ENCODE peak calls at places on chromosomes 6 and 20, in nine cellular contexts. W is Kasumi-1, J is NCI-H1105 treated with DMSO at 0.1 percent for 48 hours, C is mesendoderm, X is HuH-7.5, N is astrocyte of the cerebellum, Q is heart left ventricle, V is choroid plexus epithelial cell, Z is tibial artery. H is an unnamed sample.

GRCh38 chr20:46642265-46642942 is 8.9 kb downstream of the SLC13A3 start:
- DNase-seq in Z (no peak), V (no peak), C (no peak), W (no peak), Q (peak), X (no peak), N (no peak), J (no peak), H (no peak)

GRCh38 chr20:64145458-64146300 is 18.6 kb upstream of the MYT1 start:
- DNase-seq in W (no peak), Q (peak), V (no peak), X (no peak), C (peak), N (no peak), J (no peak), Z (no peak), H (peak)

GRCh38 chr6:167781066-167781767 is 45.5 kb upstream of the AFDN start:
- DNase-seq in V (no peak), N (no peak), J (no peak), C (no peak), X (no peak), Q (no peak), Z (no peak), W (no peak), H (peak)

GRCh38 chr20:10307359-10307735 is 88.7 kb downstream of the SNAP25 start:
- DNase-seq in W (no peak), N (no peak), J (no peak), Q (no peak), C (no peak), Z (no peak), X (no peak), V (peak), H (no peak)

GRCh38 chr20:7161690-7162089 is 394.2 kb downstream of the BMP2 start:
- DNase-seq in Z (no peak), W (no peak), V (peak), J (peak), X (peak), C (peak), Q (no peak), N (peak), H (no peak)

GRCh38 chr6:829646-830045 is 136.7 kb upstream of the EXOC2 start:
- DNase-seq in V (no peak), Z (no peak), N (no peak), X (no peak), J (no peak), W (no peak), C (no peak), Q (no peak), H (no peak)

GRCh38 chr6:26197736-26198625 is 110.8 kb downstream of the HFE start:
- DNase-seq in W (peak), V (peak), J (peak), X (no peak), N (no peak), Z (no peak), C (peak), Q (no peak), H (peak)

GRCh38 chr6:80411486-80411885 is 305.0 kb downstream of the BCKDHB start:
- DNase-seq in C (no peak), Z (no peak), V (no peak), J (no peak), X (no peak), N (no peak), W (no peak), Q (no peak), H (no peak)

H was measured in sigmoid colon.